ENCODE peak calls at places on chromosomes 16 and 17, in five cellular contexts. J is iPS-NIHi11; V is myocyte; R is heart left ventricle; H is activated CD4-positive, alpha-beta memory T cell treated with anti-CD3 and anti-CD28 coated beads, Interleukin-2, amount 10 ng/mL, durations not matched to agents 7 days and 5 days. M is an unnamed sample.

GRCh38 chr16:48885456-48885855 is 275.5 kb upstream of the N4BP1 start:
- DNase-seq in J (no peak), H (no peak), R (no peak), V (no peak), M (no peak)

GRCh38 chr16:85685251-85685650 is 3.5 kb downstream of the GINS2 start:
- DNase-seq in J (no peak), H (no peak), R (no peak), V (no peak), M (no peak)

GRCh38 chr17:81066072-81066471 is 31.1 kb downstream of the BAIAP2 start:
- DNase-seq in J (no peak), H (no peak), R (no peak), V (peak), M (peak)

GRCh38 chr17:53721101-53721500 is 101.6 kb upstream of the KIF2B start:
- DNase-seq in J (no peak), H (no peak), V (no peak), R (no peak), M (no peak)

GRCh38 chr16:72785886-72786285 is 262.0 kb downstream of the ZFHX3 start:
- DNase-seq in V (no peak), J (no peak), H (no peak), R (no peak), M (no peak)

GRCh38 chr16:27222499-27223225 is 19.3 kb downstream of the KDM8 start:
- DNase-seq in J (no peak), V (peak), R (peak), H (no peak), M (no peak)

GRCh38 chr16:49859139-49859947 is 3.4 kb upstream of the ZNF423 start:
- DNase-seq in J (no peak), H (no peak), V (no peak), R (peak), M (peak)

GRCh38 chr17:31008374-31009035 is 37.7 kb downstream of the RNF135 start:
- DNase-seq in R (peak), V (no peak), J (peak), H (peak), M (peak)

GRCh38 chr17:72975509-72975908 is 117.0 kb downstream of the SLC39A11 start:
- DNase-seq in J (no peak), H (no peak), V (no peak), R (no peak), M (no peak)